ENCODE peak calls at places on chromosomes 11 and 22, in four cellular contexts. S is AG04450, W is T-helper 17 cell, B is GM03348. P is an unnamed sample.

GRCh38 chr11:17077240-17077519 is 287 bp downstream of the RPS13 start:
- DNase-seq in S (no peak), B (no peak), W (no peak), P (no peak)

GRCh38 chr11:43217856-43218255 is 93.9 kb upstream of the API5 start:
- DNase-seq in W (no peak), B (no peak), S (no peak), P (no peak)

GRCh38 chr11:14544611-14545010 is 24.4 kb upstream of the PSMA1 start:
- DNase-seq in W (no peak), B (no peak), S (no peak), P (no peak)

GRCh38 chr22:35446365-35446764 is 46.4 kb downstream of the MCM5 start:
- DNase-seq in B (peak; percentile 82), S (peak; percentile 77), W (no peak), P (no peak)

GRCh38 chr22:42313804-42314581 is 43.5 kb upstream of the TCF20 start:
- DNase-seq in B (no peak), S (no peak), W (peak; percentile 30), P (no peak)

GRCh38 chr22:20798218-20798617 is 24.3 kb downstream of the SERPIND1 start:
- DNase-seq in W (no peak), B (no peak), S (no peak), P (no peak)

GRCh38 chr11:128520886-128521696 is 66.3 kb downstream of the ETS1 start:
- DNase-seq in S (no peak), B (peak; percentile 18), W (no peak), P (peak; percentile 59)

GRCh38 chr22:22593964-22594656 is 35.0 kb upstream of the PRAME start:
- DNase-seq in S (peak; percentile 11), B (peak; percentile 75), W (no peak), P (peak; percentile 45)

GRCh38 chr22:25878933-25879332 is 136.9 kb downstream of the MYO18B start:
- DNase-seq in S (no peak), B (no peak), W (no peak), P (no peak)

GRCh38 chr11:23976369-23976768 is 520.5 kb upstream of the LUZP2 start:
- DNase-seq in W (no peak), S (no peak), B (peak; percentile 15), P (no peak)

GRCh38 chr11:75223954-75224643 is 16.5 kb upstream of the TPBGL start:
- DNase-seq in W (no peak), S (no peak), B (no peak), P (no peak)

GRCh38 chr11:103530257-103530656 is 421.0 kb downstream of the DYNC2H1 start:
- DNase-seq in B (no peak), S (no peak), W (no peak), P (no peak)